ENCODE peak calls at places on chromosomes 13 and 19, in ten cellular contexts. V is ACHN; A is T-helper 1 cell; K is omental fat pad; E is esophagus squamous epithelium; L is tibial nerve; R is midbrain; G is coronary artery; Y is stimulated activated CD4-positive, alpha-beta T cell treated with anti-CD3 and anti-CD28 coated beads, TNF-alpha, amount 100 ng/mL, for 1 hour; Q is progenitor cell of endocrine pancreas. J is an unnamed sample.

GRCh38 chr13:44243198-44243852 is 130.3 kb upstream of the SERP2 start:
- DNase-seq in V (peak), A (no peak), K (no peak), E (no peak), L (no peak), R (peak), G (no peak), Y (no peak), Q (no peak), J (no peak)

GRCh38 chr13:52851153-52851962 is 2.9 kb upstream of the PCDH8 start:
- DNase-seq in V (no peak), A (no peak), K (no peak), E (no peak), L (peak), R (peak), G (no peak), Y (no peak), Q (peak), J (no peak)

GRCh38 chr13:110421696-110422395 is 114.8 kb downstream of the COL4A2 start:
- DNase-seq in V (no peak), A (no peak), K (no peak), E (no peak), L (no peak), R (no peak), G (no peak), Y (no peak), Q (no peak), J (no peak)

GRCh38 chr19:32691952-32692726 is 518 bp downstream of the NUDT19 start:
- DNase-seq in V (peak), A (peak), K (no peak), E (peak), L (peak), R (peak), G (peak), Y (no peak), Q (no peak), J (peak)

GRCh38 chr13:40503966-40504591 is 162.4 kb downstream of the FOXO1 start:
- DNase-seq in V (no peak), A (no peak), K (no peak), E (no peak), L (no peak), R (no peak), G (no peak), Y (no peak), Q (no peak), J (no peak)

GRCh38 chr13:27283906-27284523 is 13.4 kb downstream of the RASL11A start:
- DNase-seq in V (peak), A (no peak), K (no peak), E (no peak), L (no peak), R (peak), G (no peak), Y (no peak), Q (no peak), J (no peak)

GRCh38 chr13:25112856-25113255 is 16.9 kb downstream of the PABPC3 start:
- DNase-seq in V (no peak), A (no peak), K (no peak), E (no peak), L (no peak), R (no peak), G (no peak), Y (no peak), Q (no peak), J (no peak)

GRCh38 chr19:38705197-38706019 is 38.9 kb downstream of the CAPN12 start:
- DNase-seq in V (no peak), A (no peak), K (no peak), E (no peak), L (no peak), R (no peak), G (no peak), Y (no peak), Q (no peak), J (no peak)

GRCh38 chr13:109272595-109273325 is 513.6 kb downstream of the IRS2 start:
- DNase-seq in V (no peak), A (no peak), K (no peak), E (no peak), L (no peak), R (no peak), G (no peak), Y (no peak), Q (no peak), J (no peak)

GRCh38 chr13:23928985-23929384 is 31.7 kb upstream of the C1QTNF9B start:
- DNase-seq in V (peak), A (no peak), K (no peak), E (no peak), L (no peak), R (no peak), G (no peak), Y (no peak), Q (no peak), J (no peak)

GRCh38 chr13:27203854-27204253 is 32.2 kb upstream of the USP12 start:
- DNase-seq in V (peak), A (no peak), K (no peak), E (no peak), L (peak), R (no peak), G (no peak), Y (no peak), Q (no peak), J (no peak)

GRCh38 chr13:20353973-20354372 is 121.9 kb upstream of the GJB6 start:
- DNase-seq in V (no peak), A (no peak), K (no peak), E (no peak), L (no peak), R (no peak), G (no peak), Y (no peak), Q (no peak), J (no peak)

GRCh38 chr19:38892841-38893240 is 6.6 kb downstream of the SIRT2 start:
- DNase-seq in V (no peak), A (no peak), K (no peak), E (no peak), L (no peak), R (no peak), G (no peak), Y (no peak), Q (no peak), J (no peak)

GRCh38 chr13:45373116-45373606 is 32.2 kb upstream of the TPT1 start:
- DNase-seq in V (no peak), A (no peak), K (no peak), E (no peak), L (no peak), R (no peak), G (no peak), Y (no peak), Q (no peak), J (no peak)

GRCh38 chr13:35855531-35856019 is 275.6 kb downstream of the DCLK1 start:
- DNase-seq in V (peak), A (no peak), K (no peak), E (no peak), L (no peak), R (no peak), G (no peak), Y (no peak), Q (no peak), J (no peak)

GRCh38 chr13:36718146-36718545 is 44.3 kb downstream of the SERTM1 start:
- DNase-seq in V (no peak), A (no peak), K (no peak), E (no peak), L (no peak), R (no peak), G (no peak), Y (no peak), Q (no peak), J (no peak)

GRCh38 chr13:30354481-30355404 is 47.4 kb upstream of the KATNAL1 start:
- DNase-seq in V (no peak), A (no peak), K (no peak), E (no peak), L (no peak), R (no peak), G (no peak), Y (no peak), Q (no peak), J (no peak)

GRCh38 chr13:106599875-106600797 is 32.2 kb upstream of the ARGLU1 start:
- DNase-seq in V (no peak), A (no peak), K (no peak), E (no peak), L (peak), R (no peak), G (no peak), Y (no peak), Q (no peak), J (no peak)

GRCh38 chr13:90105881-90106496 is 1241.5 kb upstream of the MIR17HG start:
- DNase-seq in V (no peak), A (no peak), K (no peak), E (no peak), L (no peak), R (no peak), G (no peak), Y (no peak), Q (no peak), J (no peak)

GRCh38 chr19:37082307-37082706 is 4.1 kb downstream of the ZNF420 start:
- DNase-seq in V (no peak), A (no peak), K (no peak), E (no peak), L (no peak), R (no peak), G (no peak), Y (no peak), Q (no peak), J (no peak)

GRCh38 chr19:58059681-58060080 is 599 bp downstream of the ZNF135 start:
- DNase-seq in V (no peak), A (no peak), K (no peak), E (no peak), L (no peak), R (no peak), G (no peak), Y (no peak), Q (no peak), J (no peak)

GRCh38 chr19:44807162-44807561 is 1.7 kb upstream of the BCAM start:
- DNase-seq in V (peak), A (no peak), K (no peak), E (no peak), L (no peak), R (no peak), G (no peak), Y (no peak), Q (no peak), J (no peak)

GRCh38 chr13:62537593-62537992 is 1121.9 kb upstream of the PCDH20 start:
- DNase-seq in V (no peak), A (no peak), K (no peak), E (no peak), L (no peak), R (no peak), G (no peak), Y (no peak), Q (no peak), J (no peak)

GRCh38 chr13:61470801-61471200 is 55.2 kb upstream of the PCDH20 start:
- DNase-seq in V (no peak), A (no peak), K (no peak), E (no peak), L (no peak), R (no peak), G (no peak), Y (no peak), Q (no peak), J (no peak)

GRCh38 chr19:55098716-55099556 is 18.5 kb downstream of the PPP1R12C start:
- DNase-seq in V (no peak), A (no peak), K (no peak), E (no peak), L (no peak), R (no peak), G (no peak), Y (no peak), Q (no peak), J (no peak)

GRCh38 chr13:27523345-27524073 is 73.1 kb upstream of the MTIF3 start:
- DNase-seq in V (no peak), A (no peak), K (no peak), E (no peak), L (peak), R (no peak), G (no peak), Y (no peak), Q (no peak), J (no peak)

GRCh38 chr19:6834433-6834832 is 52.9 kb upstream of the ADGRE1 start:
- DNase-seq in V (no peak), A (no peak), K (no peak), E (no peak), L (no peak), R (no peak), G (no peak), Y (no peak), Q (no peak), J (no peak)

GRCh38 chr13:57624565-57625435 is 6.7 kb upstream of the PCDH17 start:
- DNase-seq in V (peak), A (no peak), K (no peak), E (no peak), L (peak), R (no peak), G (no peak), Y (no peak), Q (peak), J (no peak)

GRCh38 chr19:1261512-1261862 is 7.6 kb upstream of the CIRBP start:
- DNase-seq in V (no peak), A (no peak), K (no peak), E (no peak), L (no peak), R (no peak), G (no peak), Y (no peak), Q (no peak), J (peak)

GRCh38 chr13:49561064-49561410 is 24.3 kb downstream of the RCBTB1 start:
- DNase-seq in V (peak), A (no peak), K (no peak), E (no peak), L (no peak), R (no peak), G (no peak), Y (no peak), Q (no peak), J (no peak)

GRCh38 chr13:30829145-30829544 is 76.9 kb upstream of the MEDAG start:
- DNase-seq in V (peak), A (no peak), K (no peak), E (no peak), L (no peak), R (no peak), G (no peak), Y (no peak), Q (no peak), J (no peak)

GRCh38 chr19:47389150-47389556 is 30.2 kb downstream of the MEIS3 start:
- DNase-seq in V (no peak), A (no peak), K (no peak), E (no peak), L (no peak), R (no peak), G (no peak), Y (no peak), Q (no peak), J (no peak)

GRCh38 chr19:9362905-9363304 is at the start of gene ZNF177:
- DNase-seq in V (no peak), A (no peak), K (no peak), E (no peak), L (no peak), R (no peak), G (no peak), Y (no peak), Q (no peak), J (no peak)

GRCh38 chr13:113791761-113792160 is 32.7 kb downstream of the TMEM255B start:
- DNase-seq in V (no peak), A (no peak), K (peak), E (no peak), L (no peak), R (no peak), G (no peak), Y (no peak), Q (no peak), J (no peak)

GRCh38 chr19:4624733-4625362 is 14.5 kb upstream of the TNFAIP8L1 start:
- DNase-seq in V (peak), A (no peak), K (no peak), E (no peak), L (no peak), R (no peak), G (no peak), Y (no peak), Q (no peak), J (no peak)

J was measured in memory B cell.